ENCODE peak calls at places on chromosomes 4 and X, in eight cellular contexts. One of them, this sample, is unnamed.

GRCh38 chr4:154720123-154720522 is 23.7 kb upstream of the LRAT start:
- DNase-seq in left cardiac atrium: no peak
- DNase-seq in cardiac muscle cell: no peak
- DNase-seq in NCI-H345: no peak
- DNase-seq in non-pigmented ciliary epithelial cell: no peak
- DNase-seq in GM03348: no peak
- DNase-seq in fibroblast of the conjunctiva: no peak
- DNase-seq in WTC11: no peak
- DNase-seq in this sample: no peak

GRCh38 chr4:139453041-139453370 is 915 bp upstream of the RAB33B start:
- DNase-seq in fibroblast of the conjunctiva: no peak
- DNase-seq in NCI-H345: peak
- DNase-seq in GM03348: no peak
- DNase-seq in left cardiac atrium: no peak
- DNase-seq in WTC11: no peak
- DNase-seq in cardiac muscle cell: no peak
- DNase-seq in non-pigmented ciliary epithelial cell: peak
- DNase-seq in this sample: no peak

GRCh38 chr4:88318751-88319350 is 34.5 kb upstream of the PPM1K start:
- DNase-seq in NCI-H345: no peak
- DNase-seq in left cardiac atrium: no peak
- DNase-seq in GM03348: no peak
- DNase-seq in cardiac muscle cell: no peak
- DNase-seq in non-pigmented ciliary epithelial cell: no peak
- DNase-seq in WTC11: no peak
- DNase-seq in fibroblast of the conjunctiva: no peak
- DNase-seq in this sample: no peak

GRCh38 chr4:156970501-156971167 is 965 bp downstream of the PDGFC start:
- DNase-seq in NCI-H345: peak
- DNase-seq in WTC11: peak
- DNase-seq in cardiac muscle cell: peak
- DNase-seq in GM03348: peak
- DNase-seq in left cardiac atrium: peak
- DNase-seq in non-pigmented ciliary epithelial cell: no peak
- DNase-seq in fibroblast of the conjunctiva: no peak
- DNase-seq in this sample: peak

GRCh38 chr4:150591284-150591874 is 9.4 kb downstream of the MAB21L2 start:
- DNase-seq in GM03348: no peak
- DNase-seq in left cardiac atrium: no peak
- DNase-seq in non-pigmented ciliary epithelial cell: no peak
- DNase-seq in fibroblast of the conjunctiva: no peak
- DNase-seq in WTC11: peak
- DNase-seq in cardiac muscle cell: no peak
- DNase-seq in NCI-H345: peak
- DNase-seq in this sample: no peak

GRCh38 chrX:150080497-150080896 is 142.2 kb upstream of the EOLA2 start:
- DNase-seq in NCI-H345: no peak
- DNase-seq in WTC11: no peak
- DNase-seq in GM03348: no peak
- DNase-seq in cardiac muscle cell: no peak
- DNase-seq in left cardiac atrium: no peak
- DNase-seq in fibroblast of the conjunctiva: no peak
- DNase-seq in non-pigmented ciliary epithelial cell: no peak
- DNase-seq in this sample: no peak

GRCh38 chr4:95077864-95078263 is 320.1 kb downstream of the BMPR1B start:
- DNase-seq in non-pigmented ciliary epithelial cell: no peak
- DNase-seq in cardiac muscle cell: no peak
- DNase-seq in GM03348: no peak
- DNase-seq in left cardiac atrium: no peak
- DNase-seq in WTC11: no peak
- DNase-seq in fibroblast of the conjunctiva: no peak
- DNase-seq in NCI-H345: no peak
- DNase-seq in this sample: no peak

GRCh38 chr4:151415978-151416377 is 7.0 kb downstream of the FHIP1A start:
- DNase-seq in cardiac muscle cell: peak
- DNase-seq in WTC11: no peak
- DNase-seq in left cardiac atrium: no peak
- DNase-seq in non-pigmented ciliary epithelial cell: no peak
- DNase-seq in fibroblast of the conjunctiva: peak
- DNase-seq in GM03348: peak
- DNase-seq in NCI-H345: no peak
- DNase-seq in this sample: no peak

GRCh38 chr4:69497886-69498395 is 2.2 kb upstream of the UGT2B4 start:
- DNase-seq in NCI-H345: no peak
- DNase-seq in GM03348: no peak
- DNase-seq in WTC11: no peak
- DNase-seq in left cardiac atrium: no peak
- DNase-seq in fibroblast of the conjunctiva: no peak
- DNase-seq in cardiac muscle cell: no peak
- DNase-seq in non-pigmented ciliary epithelial cell: no peak
- DNase-seq in this sample: no peak

GRCh38 chr4:25051534-25051933 is 20.8 kb upstream of the LGI2 start:
- DNase-seq in left cardiac atrium: no peak
- DNase-seq in non-pigmented ciliary epithelial cell: no peak
- DNase-seq in WTC11: no peak
- DNase-seq in cardiac muscle cell: peak
- DNase-seq in NCI-H345: no peak
- DNase-seq in GM03348: no peak
- DNase-seq in fibroblast of the conjunctiva: no peak
- DNase-seq in this sample: no peak

GRCh38 chrX:82362990-82363389 is 1145.1 kb upstream of the POU3F4 start:
- DNase-seq in WTC11: no peak
- DNase-seq in cardiac muscle cell: no peak
- DNase-seq in left cardiac atrium: no peak
- DNase-seq in NCI-H345: no peak
- DNase-seq in fibroblast of the conjunctiva: no peak
- DNase-seq in non-pigmented ciliary epithelial cell: no peak
- DNase-seq in GM03348: no peak
- DNase-seq in this sample: no peak

GRCh38 chrX:66677430-66677829 is 38.6 kb upstream of the EDA2R start:
- DNase-seq in NCI-H345: no peak
- DNase-seq in fibroblast of the conjunctiva: no peak
- DNase-seq in GM03348: no peak
- DNase-seq in non-pigmented ciliary epithelial cell: no peak
- DNase-seq in left cardiac atrium: no peak
- DNase-seq in cardiac muscle cell: peak
- DNase-seq in WTC11: no peak
- DNase-seq in this sample: no peak

GRCh38 chr4:144970597-144970996 is 127.4 kb downstream of the ANAPC10 start:
- DNase-seq in GM03348: no peak
- DNase-seq in non-pigmented ciliary epithelial cell: no peak
- DNase-seq in WTC11: no peak
- DNase-seq in cardiac muscle cell: no peak
- DNase-seq in left cardiac atrium: no peak
- DNase-seq in NCI-H345: no peak
- DNase-seq in fibroblast of the conjunctiva: no peak
- DNase-seq in this sample: no peak

This sample was measured in right atrium auricular region.